ENCODE peak calls at places on chromosomes 6 and 20, in ten cellular contexts. E is heart right ventricle, J is AG04450, N is Karpas-422, U is H7, R is OCI-LY7, T is body of pancreas, P is fibroblast of mammary gland, D is dorsolateral prefrontal cortex, F is foreskin fibroblast. W is an unnamed sample.

GRCh38 chr20:33130553-33130952 is 37.4 kb upstream of the BPIFA2 start:
- DNase-seq in E (no peak), J (no peak), N (no peak), U (no peak), R (no peak), T (no peak), P (peak), D (no peak), F (peak), W (no peak)

GRCh38 chr20:10553326-10553984 is 118.3 kb downstream of the SLX4IP start:
- DNase-seq in E (peak), J (peak), N (peak), U (peak), R (peak), T (peak), P (peak), D (peak), F (peak), W (peak)

GRCh38 chr6:53312355-53312754 is 36.4 kb downstream of the ELOVL5 start:
- DNase-seq in E (no peak), J (no peak), N (no peak), U (no peak), R (peak), T (no peak), P (no peak), D (no peak), F (no peak), W (no peak)

GRCh38 chr6:50102676-50103075 is 52.9 kb upstream of the DEFB112 start:
- DNase-seq in E (no peak), J (no peak), N (no peak), U (no peak), R (no peak), T (no peak), P (no peak), D (no peak), F (no peak), W (no peak)

GRCh38 chr6:157556671-157557430 is 175.9 kb downstream of the ZDHHC14 start:
- DNase-seq in E (no peak), J (no peak), N (no peak), U (no peak), R (peak), T (peak), P (no peak), D (no peak), F (no peak), W (no peak)

GRCh38 chr6:107806675-107807074 is 17.4 kb downstream of the SCML4 start:
- DNase-seq in E (no peak), J (no peak), N (no peak), U (no peak), R (no peak), T (peak), P (no peak), D (no peak), F (peak), W (no peak)

GRCh38 chr6:39852324-39852723 is 60.1 kb downstream of the DAAM2 start:
- DNase-seq in E (no peak), J (no peak), N (no peak), U (no peak), R (peak), T (no peak), P (no peak), D (no peak), F (no peak), W (no peak)

GRCh38 chr6:132768051-132768517 is 10.4 kb upstream of the VNN2 start:
- DNase-seq in E (peak), J (no peak), N (peak), U (peak), R (peak), T (peak), P (peak), D (no peak), F (peak), W (no peak)

GRCh38 chr6:23505021-23505420 is 621.0 kb upstream of the NRSN1 start:
- DNase-seq in E (no peak), J (peak), N (no peak), U (no peak), R (no peak), T (no peak), P (peak), D (no peak), F (peak), W (no peak)

GRCh38 chr6:115729036-115729435 is 331.7 kb downstream of the FRK start:
- DNase-seq in E (no peak), J (no peak), N (no peak), U (no peak), R (no peak), T (no peak), P (no peak), D (no peak), F (peak), W (no peak)

GRCh38 chr20:46260480-46260879 is 47.8 kb downstream of the CDH22 start:
- DNase-seq in E (peak), J (no peak), N (no peak), U (no peak), R (no peak), T (no peak), P (no peak), D (no peak), F (no peak), W (no peak)

GRCh38 chr6:139109558-139109957 is 25.3 kb upstream of the HECA start:
- DNase-seq in E (peak), J (no peak), N (peak), U (no peak), R (peak), T (peak), P (peak), D (no peak), F (peak), W (peak)

GRCh38 chr6:27237089-27237723 is 10.3 kb upstream of the PRSS16 start:
- DNase-seq in E (no peak), J (no peak), N (peak), U (peak), R (peak), T (peak), P (peak), D (no peak), F (peak), W (peak)

GRCh38 chr6:106739387-106739786 is 110.0 kb downstream of the QRSL1 start:
- DNase-seq in E (peak), J (no peak), N (peak), U (no peak), R (peak), T (peak), P (no peak), D (peak), F (no peak), W (no peak)

GRCh38 chr6:43127180-43127579 is 43.9 kb upstream of the SRF start:
- DNase-seq in E (no peak), J (no peak), N (no peak), U (peak), R (no peak), T (peak), P (no peak), D (no peak), F (no peak), W (no peak)

GRCh38 chr6:113829702-113830058 is 27.5 kb upstream of the MARCKS start:
- DNase-seq in E (no peak), J (no peak), N (no peak), U (no peak), R (no peak), T (no peak), P (peak), D (no peak), F (peak), W (no peak)

GRCh38 chr6:95548188-95548837 is 29.0 kb upstream of the MANEA start:
- DNase-seq in E (no peak), J (no peak), N (no peak), U (no peak), R (no peak), T (no peak), P (no peak), D (no peak), F (no peak), W (no peak)

GRCh38 chr20:51429144-51429482 is 113.4 kb downstream of the NFATC2 start:
- DNase-seq in E (no peak), J (no peak), N (no peak), U (no peak), R (no peak), T (no peak), P (no peak), D (no peak), F (no peak), W (no peak)

GRCh38 chr6:45437441-45437820 is 59.7 kb upstream of the SUPT3H start:
- DNase-seq in E (no peak), J (no peak), N (no peak), U (no peak), R (no peak), T (no peak), P (no peak), D (no peak), F (no peak), W (no peak)

GRCh38 chr20:24949756-24950127 is 673 bp downstream of the CST7 start:
- DNase-seq in E (no peak), J (no peak), N (no peak), U (peak), R (no peak), T (no peak), P (no peak), D (no peak), F (no peak), W (no peak)
- H3K4me3 ChIP-seq in E (no peak), J (no peak), N (no peak), U (no peak), R (no peak), T (no peak), P (no peak), D (no peak), F (no peak), W (peak)

GRCh38 chr6:13711726-13712484 is at the start of gene RANBP9:
- DNase-seq in E (peak), J (peak), N (peak), U (peak), R (peak), T (peak), P (peak), D (peak), F (peak), W (peak)

GRCh38 chr6:13711384-13711725 is 280 bp downstream of the RANBP9 start:
- DNase-seq in E (no peak), J (no peak), N (peak), U (no peak), R (peak), T (no peak), P (no peak), D (no peak), F (no peak), W (no peak)

GRCh38 chr6:13710552-13711383 is 867 bp downstream of the RANBP9 start:
- DNase-seq in E (peak), J (no peak), N (peak), U (peak), R (peak), T (peak), P (no peak), D (peak), F (peak), W (no peak)

GRCh38 chr6:13709698-13710551 is 1.7 kb downstream of the RANBP9 start:
- DNase-seq in E (no peak), J (no peak), N (peak), U (no peak), R (peak), T (no peak), P (peak), D (no peak), F (peak), W (peak)

GRCh38 chr6:13708679-13709261 is 2.9 kb downstream of the RANBP9 start:
- DNase-seq in E (no peak), J (no peak), N (no peak), U (no peak), R (peak), T (no peak), P (peak), D (no peak), F (peak), W (no peak)
- H3K4me3 ChIP-seq in E (peak), J (peak), N (peak), U (no peak), R (peak), T (peak), P (peak), D (peak), F (peak), W (peak)

DNA sequence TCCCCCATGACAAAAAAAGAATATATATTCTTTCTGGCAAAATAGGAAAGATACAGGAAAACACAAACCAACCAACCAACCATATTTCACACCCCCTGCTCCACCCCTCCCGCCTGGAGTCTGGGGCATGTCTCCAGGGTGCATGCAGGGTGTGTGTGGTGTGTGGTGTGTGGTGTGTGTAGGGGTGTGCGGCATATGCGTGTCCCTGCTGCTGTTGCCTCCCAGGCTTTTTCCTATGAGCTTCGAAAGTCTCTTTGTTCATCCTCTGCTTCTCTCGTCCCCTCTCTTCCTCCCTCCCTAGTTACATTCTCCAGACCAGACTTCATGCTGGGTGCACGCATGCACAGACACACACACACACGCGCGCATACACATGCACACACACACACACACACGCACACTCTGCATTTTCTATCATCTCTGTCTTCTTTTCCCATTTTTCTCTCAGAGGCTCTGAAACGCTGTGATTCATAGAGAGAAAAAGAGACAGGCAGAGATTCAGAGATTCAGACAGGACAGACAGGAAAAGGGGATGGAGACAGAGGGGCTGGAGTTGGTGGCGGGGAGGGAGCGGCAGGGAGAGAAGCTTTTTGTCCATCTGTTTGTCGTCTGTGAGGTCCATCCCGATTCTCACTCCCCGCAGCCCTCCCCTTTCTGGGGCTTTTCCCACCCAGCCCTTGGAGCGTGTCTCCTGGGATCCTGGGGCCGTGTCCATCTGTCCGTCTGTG is 62.4 kb downstream of the SRC start:
- DNase-seq in E (peak), J (no peak), N (no peak), U (no peak), R (no peak), T (no peak), P (no peak), D (no peak), F (peak), W (no peak)
- H3K4me3 ChIP-seq in E (no peak), J (no peak), N (no peak), U (peak), R (no peak), T (no peak), P (no peak), D (no peak), F (no peak), W (no peak)

GRCh38 chr6:4607026-4607704 is 169.0 kb upstream of the CDYL start:
- DNase-seq in E (peak), J (peak), N (no peak), U (no peak), R (no peak), T (peak), P (peak), D (peak), F (peak), W (no peak)
- H3K4me3 ChIP-seq in E (no peak), J (no peak), N (no peak), U (no peak), R (no peak), T (no peak), P (no peak), D (peak), F (no peak), W (no peak)

DNA sequence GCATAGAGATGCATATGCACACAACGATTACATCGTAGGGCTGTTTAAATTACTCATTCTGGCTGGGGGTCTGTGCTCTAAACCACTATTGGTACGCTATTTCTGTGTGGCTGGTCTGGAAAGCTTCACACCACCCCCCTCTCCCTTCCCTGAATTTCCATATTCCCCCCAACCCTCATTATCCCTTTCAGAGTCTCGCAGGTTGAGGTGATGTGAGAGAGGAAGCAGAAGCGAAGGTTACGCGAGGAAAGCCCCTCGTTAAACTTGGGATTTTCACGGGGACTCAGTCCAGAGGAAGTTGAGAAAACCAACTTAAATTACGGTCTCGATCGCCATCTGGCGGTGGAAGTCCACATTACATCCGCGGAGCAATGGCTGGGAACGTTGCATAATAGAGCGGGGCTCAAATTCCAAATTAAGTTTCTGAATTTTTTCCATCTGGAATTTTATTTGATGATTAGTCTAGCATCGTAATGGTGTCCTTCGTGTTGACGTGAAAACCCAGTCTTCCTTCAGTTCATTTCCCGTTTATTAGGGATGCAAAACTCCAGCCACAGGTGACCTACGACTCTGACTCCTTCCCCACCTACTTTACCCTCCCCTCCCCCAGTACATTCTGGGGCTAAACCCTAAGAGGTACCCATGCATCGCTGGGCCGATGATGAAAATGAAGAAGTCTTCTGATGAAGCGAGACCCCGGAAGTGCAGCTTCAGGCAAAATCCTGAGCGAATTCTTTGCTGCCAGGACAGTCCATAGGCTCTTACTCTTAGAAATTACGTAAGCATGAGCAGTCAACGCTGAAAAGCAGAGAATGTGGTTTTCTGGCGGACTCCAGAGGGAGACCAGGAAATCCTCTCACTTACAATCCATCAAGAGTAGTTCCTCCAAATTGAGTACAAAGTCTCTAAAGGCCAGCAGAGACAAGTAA is 19.7 kb downstream of the HLA-DOB start:
- DNase-seq in E (peak), J (no peak), N (peak), U (peak), R (peak), T (peak), P (peak), D (peak), F (peak), W (peak)
- H3K4me3 ChIP-seq in E (no peak), J (peak), N (peak), U (peak), R (peak), T (no peak), P (no peak), D (peak), F (peak), W (no peak)

DNA sequence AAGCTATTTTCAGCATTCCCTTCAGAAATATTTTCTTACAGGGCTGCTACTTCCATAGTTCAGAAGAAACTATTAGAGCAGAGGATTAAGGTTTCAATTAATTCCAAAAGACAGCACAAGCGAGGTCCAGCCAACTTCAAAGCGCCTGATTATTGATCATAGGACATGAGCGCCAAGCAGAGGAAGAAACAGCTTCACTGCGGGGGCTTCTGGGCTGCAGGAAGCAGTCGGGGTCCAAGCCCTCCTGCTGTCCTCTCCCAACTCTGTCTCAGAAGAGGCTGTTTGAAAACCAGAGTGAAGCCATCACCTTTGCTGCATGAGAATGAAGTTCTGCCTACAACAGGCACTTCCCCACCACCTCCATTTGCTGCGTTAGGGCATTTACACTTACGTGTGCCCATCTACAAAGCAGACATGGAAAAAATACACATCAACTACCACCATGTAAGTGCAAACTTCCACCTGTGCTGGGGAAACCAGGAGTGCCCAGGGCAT is 23.9 kb downstream of the SUMO4 start:
- DNase-seq in E (no peak), J (no peak), N (no peak), U (no peak), R (no peak), T (no peak), P (no peak), D (no peak), F (no peak), W (no peak)
- H3K4me3 ChIP-seq in E (no peak), J (no peak), N (no peak), U (no peak), R (no peak), T (no peak), P (no peak), D (peak), F (no peak), W (no peak)

GRCh38 chr6:33990061-33990541 is 155.8 kb downstream of the GRM4 start:
- DNase-seq in E (no peak), J (no peak), N (no peak), U (no peak), R (no peak), T (no peak), P (no peak), D (no peak), F (no peak), W (no peak)
- H3K4me3 ChIP-seq in E (no peak), J (no peak), N (no peak), U (no peak), R (no peak), T (no peak), P (no peak), D (no peak), F (no peak), W (no peak)

GRCh38 chr20:36153754-36154695 is 515 bp upstream of the EPB41L1 start:
- DNase-seq in E (peak), J (no peak), N (no peak), U (peak), R (no peak), T (peak), P (peak), D (peak), F (peak), W (no peak)
- H3K4me3 ChIP-seq in E (peak), J (peak), N (no peak), U (peak), R (no peak), T (no peak), P (peak), D (peak), F (peak), W (no peak)

GRCh38 chr6:89120371-89120770 is 2.5 kb upstream of the SRSF12 start:
- DNase-seq in E (no peak), J (no peak), N (no peak), U (no peak), R (no peak), T (peak), P (peak), D (no peak), F (peak), W (no peak)

GRCh38 chr6:89117285-89118108 is at the start of gene SRSF12:
- DNase-seq in E (peak), J (no peak), N (no peak), U (peak), R (no peak), T (peak), P (no peak), D (peak), F (peak), W (peak)

GRCh38 chr6:89111933-89112332 is 5.9 kb downstream of the SRSF12 start:
- DNase-seq in E (no peak), J (no peak), N (no peak), U (no peak), R (no peak), T (no peak), P (no peak), D (no peak), F (no peak), W (no peak)

GRCh38 chr6:89118931-89119330 is 1.1 kb upstream of the SRSF12 start:
- DNase-seq in E (no peak), J (no peak), N (no peak), U (no peak), R (no peak), T (peak), P (no peak), D (no peak), F (peak), W (no peak)

DNA sequence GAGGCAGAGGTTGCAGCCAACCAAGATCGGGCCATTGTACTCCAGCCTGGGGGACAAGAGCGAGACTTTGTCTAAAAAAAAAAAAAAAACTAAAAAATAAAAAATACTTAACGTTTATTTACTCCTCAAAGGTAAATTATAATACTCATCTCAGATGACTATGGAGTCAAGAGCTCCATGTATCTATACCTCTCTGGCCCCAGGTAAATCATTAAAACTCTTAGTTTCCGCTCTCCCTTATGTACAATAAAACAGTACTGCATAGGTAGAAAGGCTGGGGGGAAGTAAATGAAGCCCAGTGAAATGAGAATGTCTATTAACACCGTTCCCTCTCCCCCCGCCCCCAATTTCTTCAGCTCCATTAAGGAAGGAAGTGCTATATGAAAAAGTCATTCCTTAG is 1.2 kb downstream of the SRSF12 start:
- DNase-seq in E (no peak), J (no peak), N (no peak), U (peak), R (no peak), T (no peak), P (no peak), D (no peak), F (no peak), W (no peak)
- H3K4me3 ChIP-seq in E (no peak), J (no peak), N (no peak), U (peak), R (no peak), T (no peak), P (no peak), D (peak), F (no peak), W (no peak)

GRCh38 chr6:169654590-169655391 is 47.0 kb downstream of the WDR27 start:
- DNase-seq in E (no peak), J (peak), N (peak), U (peak), R (peak), T (peak), P (peak), D (peak), F (peak), W (peak)
- H3K4me3 ChIP-seq in E (peak), J (peak), N (peak), U (peak), R (peak), T (no peak), P (peak), D (peak), F (no peak), W (no peak)